ENCODE peak calls at places on chromosomes 13 and 19, in ten cellular contexts. O is prostate gland, Q is heart left ventricle, W is transverse colon, Z is uterus, U is breast epithelium, D is endothelial cell of umbilical vein, C is body of pancreas, M is stomach, T is IMR-90. K is an unnamed sample.

GRCh38 chr19:30406220-30406944 is 34.2 kb downstream of the ZNF536 start:
- DNase-seq in Q (no peak), W (peak; percentile 16), Z (no peak), O (no peak), M (no peak), C (peak; percentile 16), D (no peak), U (no peak), T (no peak), K (peak; percentile 60)

GRCh38 chr19:9115307-9115813 is at the start of gene OR7G1:
- DNase-seq in M (no peak), T (no peak), W (no peak), U (no peak), C (no peak), Z (no peak), Q (no peak), O (no peak), D (no peak), K (no peak)

GRCh38 chr19:49801401-49801888 is 11.6 kb downstream of the FUZ start:
- DNase-seq in M (no peak), U (no peak), W (no peak), C (no peak), Q (no peak), T (no peak), D (no peak), Z (no peak), O (no peak), K (no peak)

GRCh38 chr13:95710313-95710712 is 33.4 kb downstream of the DNAJC3 start:
- DNase-seq in C (no peak), W (no peak), Q (no peak), O (no peak), U (no peak), M (no peak), D (peak; percentile 33), T (peak; percentile 84), Z (no peak), K (no peak)

GRCh38 chr13:50198508-50198907 is 183.3 kb downstream of the KCNRG start:
- DNase-seq in Z (no peak), C (no peak), Q (no peak), W (no peak), D (peak; percentile 39), T (peak; percentile 20), U (no peak), M (no peak), O (no peak), K (no peak)

GRCh38 chr13:43766766-43767165 is 20.0 kb downstream of the ENOX1 start:
- DNase-seq in O (no peak), D (no peak), M (no peak), C (no peak), W (no peak), U (no peak), Z (no peak), Q (peak; percentile 49), T (no peak), K (no peak)

GRCh38 chr19:35265126-35265995 is 3.4 kb upstream of the USF2 start:
- DNase-seq in W (peak; percentile 8), T (no peak), O (peak; percentile 46), U (no peak), Z (peak; percentile 28), M (peak; percentile 14), C (peak; percentile 62), D (no peak), Q (peak; percentile 20), K (peak; percentile 60)

GRCh38 chr13:21894091-21894490 is 223.2 kb downstream of the FGF9 start:
- DNase-seq in Q (no peak), D (no peak), T (no peak), U (no peak), M (no peak), C (no peak), Z (no peak), W (peak; percentile 78), O (no peak), K (no peak)

DNA sequence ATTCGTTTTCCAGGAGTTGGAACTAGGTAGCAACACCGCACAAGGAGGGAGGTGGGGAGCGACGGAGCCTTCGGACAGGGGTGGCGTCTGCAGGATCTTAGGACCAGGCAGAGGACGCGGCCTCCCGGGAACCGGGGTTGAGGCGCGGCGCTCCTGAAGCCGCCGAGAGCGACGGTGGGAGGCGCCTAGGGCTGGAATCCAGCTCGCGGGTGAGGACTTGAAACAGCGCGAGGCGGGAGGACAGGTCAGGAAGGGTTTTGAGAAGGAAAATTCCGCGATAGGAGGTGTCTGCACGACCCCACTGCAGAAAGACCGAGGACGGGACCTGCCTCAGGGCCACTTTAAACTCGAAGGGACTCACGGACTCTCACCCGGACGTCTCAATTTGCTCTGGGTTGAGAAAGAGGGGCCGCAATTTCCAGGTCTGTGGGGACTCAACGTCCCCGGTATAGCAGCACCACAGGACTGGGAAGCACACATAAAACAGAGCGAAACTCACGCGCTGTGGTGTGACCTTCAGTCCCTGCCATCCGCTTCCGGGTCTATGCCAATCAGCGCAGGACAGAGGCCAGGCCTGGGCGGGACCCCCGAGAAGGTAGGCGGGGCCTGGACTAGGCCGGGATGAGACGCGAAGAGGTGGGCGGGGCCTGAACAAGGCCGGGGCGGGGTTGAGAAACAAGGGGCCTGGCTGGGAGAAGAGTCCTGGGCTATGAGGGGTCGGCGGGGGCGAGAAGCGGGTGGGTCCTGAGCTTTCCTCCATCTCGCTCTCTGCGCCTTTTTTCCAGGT is at the start of gene ZNF320:
- DNase-seq in T (peak; percentile 87), Z (peak; percentile 96), D (peak; percentile 96), O (peak; percentile 93), C (peak; percentile 97), U (peak; percentile 96), Q (peak; percentile 97), M (peak; percentile 98), W (peak; percentile 97), K (peak; percentile 98)
- TF ChIP-seq POLR2A in T (peak; percentile 61), Z (peak; percentile 57), D (peak; percentile 69), O (peak; percentile 76), C (peak; percentile 84), U (peak; percentile 69), Q (peak; percentile 81), M (no peak), W (peak; percentile 90), K (peak; percentile 81)

GRCh38 chr13:94546071-94546839 is 49.7 kb downstream of the TGDS start:
- DNase-seq in O (no peak), T (no peak), Q (no peak), Z (no peak), U (no peak), D (no peak), W (no peak), C (no peak), M (no peak), K (no peak)

GRCh38 chr13:94550030-94550738 is 45.8 kb downstream of the TGDS start:
- DNase-seq in U (peak; percentile 18), D (no peak), O (no peak), M (peak; percentile 39), Q (no peak), Z (peak; percentile 49), T (peak; percentile 52), W (no peak), C (no peak), K (no peak)

GRCh38 chr13:94549241-94550029 is 46.5 kb downstream of the TGDS start:
- DNase-seq in M (peak; percentile 86), W (peak; percentile 93), C (peak; percentile 93), T (peak; percentile 96), U (peak; percentile 79), Q (peak; percentile 90), D (peak; percentile 96), Z (peak; percentile 95), O (peak; percentile 94), K (peak; percentile 89)

GRCh38 chr13:94552095-94552494 is 43.9 kb downstream of the TGDS start:
- DNase-seq in M (no peak), C (no peak), O (no peak), Z (no peak), Q (no peak), W (no peak), T (no peak), U (no peak), D (no peak), K (no peak)

DNA sequence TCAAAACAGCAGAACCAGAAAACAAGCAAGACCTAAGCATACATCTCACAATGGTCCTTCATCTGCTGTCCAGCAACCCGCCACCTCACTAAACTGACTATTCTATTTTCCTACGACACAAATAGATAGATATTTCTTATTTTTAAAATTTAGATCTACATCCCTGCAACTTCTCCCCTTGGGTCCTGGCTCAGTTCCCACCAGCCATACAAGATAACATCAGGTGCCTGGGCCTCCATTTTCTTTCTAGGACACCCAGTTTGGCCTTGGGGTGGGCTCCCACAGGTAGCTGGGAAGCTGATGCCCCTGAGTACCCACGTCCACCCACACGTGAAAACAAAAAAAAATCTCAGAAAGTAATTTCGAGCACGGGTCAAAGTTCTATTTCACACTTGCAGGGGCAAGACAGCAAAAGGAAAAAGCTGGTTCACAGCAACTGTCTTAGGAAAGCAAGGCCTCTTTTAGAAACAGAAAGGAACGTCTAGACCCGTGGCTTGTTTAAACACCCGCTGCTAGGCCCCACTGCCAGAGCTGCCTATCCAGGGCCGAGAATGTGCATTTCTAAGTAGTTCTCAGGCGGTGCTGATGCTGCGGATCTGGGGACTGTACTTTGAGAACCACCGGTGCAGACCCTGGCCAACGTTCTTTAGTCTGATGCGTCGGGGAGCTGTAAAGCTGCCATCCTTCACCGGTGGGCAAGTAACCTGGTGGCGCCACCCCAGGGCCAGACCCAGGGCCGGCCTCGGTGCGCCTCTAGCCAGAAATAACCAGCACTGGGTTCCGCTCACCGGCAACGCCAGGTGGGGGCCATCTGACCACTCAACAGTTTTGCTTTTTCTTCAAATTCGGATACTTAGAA is 47.3 kb downstream of the TGDS start:
- DNase-seq in W (peak; percentile 59), Q (peak; percentile 53), M (peak; percentile 32), Z (peak; percentile 39), D (no peak), O (peak; percentile 36), U (peak; percentile 19), T (peak; percentile 29), C (peak; percentile 69), K (peak; percentile 70)
- TF ChIP-seq CTCF in W (no peak), Q (no peak), M (no peak), Z (peak; percentile 9), D (no peak), O (no peak), U (no peak), T (peak; percentile 4), C (peak; percentile 2), K (no peak)

GRCh38 chr19:55449469-55449868 is 6.4 kb upstream of the SHISA7 start:
- DNase-seq in W (no peak), Z (no peak), C (no peak), O (no peak), U (no peak), D (no peak), T (no peak), M (no peak), Q (no peak), K (no peak)
- H3K27me3 ChIP-seq in W (peaks cover 53% of the 10 kb centered on the region), Z (peaks cover 32% of the 10 kb centered on the region), C (no peaks in the 10 kb centered on the region), O (peaks cover 15% of the 10 kb centered on the region), U (peaks cover 12% of the 10 kb centered on the region), D (peaks cover 27% of the 10 kb centered on the region), T (peaks cover 50% of the 10 kb centered on the region), M (peaks cover 20% of the 10 kb centered on the region), Q (peaks cover 41% of the 10 kb centered on the region), K (peaks cover 9% of the 10 kb centered on the region)

GRCh38 chr13:46051958-46052313 is 610 bp downstream of the ZC3H13 start:
- DNase-seq in D (peak; percentile 49), T (peak; percentile 0), W (no peak), Q (no peak), O (no peak), M (no peak), Z (no peak), C (no peak), U (no peak), K (no peak)

GRCh38 chr13:46050771-46051170 is 1.8 kb downstream of the ZC3H13 start:
- DNase-seq in D (no peak), U (no peak), W (no peak), Q (no peak), C (no peak), O (no peak), T (no peak), M (no peak), Z (no peak), K (no peak)

GRCh38 chr13:46053162-46054012 is 841 bp upstream of the ZC3H13 start:
- DNase-seq in Q (no peak), O (no peak), W (no peak), D (no peak), T (no peak), C (no peak), M (no peak), Z (no peak), U (no peak), K (no peak)

GRCh38 chr13:46057251-46058015 is 4.9 kb upstream of the ZC3H13 start:
- DNase-seq in T (peak; percentile 18), U (peak; percentile 26), D (no peak), Z (no peak), M (no peak), O (no peak), Q (no peak), W (no peak), C (no peak), K (no peak)

GRCh38 chr13:46052314-46053161 is at the start of gene ZC3H13:
- DNase-seq in Q (peak; percentile 94), T (peak; percentile 96), D (peak; percentile 93), W (peak; percentile 94), O (peak; percentile 95), U (peak; percentile 93), M (peak; percentile 95), Z (peak; percentile 91), C (peak; percentile 97), K (peak; percentile 96)
- TF ChIP-seq POLR2A in Q (peak; percentile 57), T (peak; percentile 83), D (peak; percentile 67), W (peak; percentile 81), O (peak; percentile 30), U (no peak), M (no peak), Z (peak; percentile 56), C (peak; percentile 82), K (no peak)